ENCODE peak calls at places on chromosomes 13 and 19, in eight cellular contexts. One of them, this sample, is unnamed.

GRCh38 chr13:26525528-26525927 is 32.0 kb upstream of the WASF3 start:
- DNase-seq in sigmoid colon: no peak
- DNase-seq in prostate gland: no peak
- DNase-seq in Panc1: no peak
- DNase-seq in endothelial cell of umbilical vein: no peak
- DNase-seq in HCT116: no peak
- DNase-seq in upper lobe of left lung: no peak
- DNase-seq in transverse colon: no peak
- DNase-seq in this sample: no peak

GRCh38 chr19:43407416-43408005 is 7.2 kb upstream of the TEX101 start:
- DNase-seq in sigmoid colon: no peak
- DNase-seq in prostate gland: no peak
- DNase-seq in Panc1: no peak
- DNase-seq in endothelial cell of umbilical vein: no peak
- DNase-seq in HCT116: no peak
- DNase-seq in upper lobe of left lung: no peak
- DNase-seq in transverse colon: no peak
- DNase-seq in this sample: no peak

GRCh38 chr13:39051157-39051556 is 12.9 kb downstream of the NHLRC3 start:
- DNase-seq in sigmoid colon: no peak
- DNase-seq in prostate gland: no peak
- DNase-seq in Panc1: no peak
- DNase-seq in endothelial cell of umbilical vein: peak; percentile 57
- DNase-seq in HCT116: peak; percentile 24
- DNase-seq in upper lobe of left lung: no peak
- DNase-seq in transverse colon: no peak
- DNase-seq in this sample: no peak

GRCh38 chr19:7988307-7988706 is 17.1 kb downstream of the ELAVL1 start:
- DNase-seq in sigmoid colon: no peak
- DNase-seq in prostate gland: no peak
- DNase-seq in Panc1: no peak
- DNase-seq in endothelial cell of umbilical vein: no peak
- DNase-seq in HCT116: no peak
- DNase-seq in upper lobe of left lung: no peak
- DNase-seq in transverse colon: no peak
- DNase-seq in this sample: no peak

GRCh38 chr13:99871249-99871898 is 100.2 kb downstream of the ZIC5 start:
- DNase-seq in sigmoid colon: no peak
- DNase-seq in prostate gland: no peak
- DNase-seq in Panc1: no peak
- DNase-seq in endothelial cell of umbilical vein: no peak
- DNase-seq in HCT116: no peak
- DNase-seq in upper lobe of left lung: no peak
- DNase-seq in transverse colon: no peak
- DNase-seq in this sample: no peak

GRCh38 chr19:41945135-41945766 is 13.9 kb downstream of the RABAC1 start:
- DNase-seq in sigmoid colon: no peak
- DNase-seq in prostate gland: peak; percentile 17
- DNase-seq in Panc1: no peak
- DNase-seq in endothelial cell of umbilical vein: no peak
- DNase-seq in HCT116: no peak
- DNase-seq in upper lobe of left lung: peak; percentile 61
- DNase-seq in transverse colon: peak; percentile 83
- DNase-seq in this sample: peak; percentile 61

GRCh38 chr13:113472355-113473025 is 18.0 kb downstream of the DCUN1D2 start:
- DNase-seq in sigmoid colon: no peak
- DNase-seq in prostate gland: no peak
- DNase-seq in Panc1: no peak
- DNase-seq in endothelial cell of umbilical vein: peak; percentile 21
- DNase-seq in HCT116: no peak
- DNase-seq in upper lobe of left lung: no peak
- DNase-seq in transverse colon: no peak
- DNase-seq in this sample: no peak

GRCh38 chr13:80050252-80050651 is 290.7 kb downstream of the SPRY2 start:
- DNase-seq in sigmoid colon: no peak
- DNase-seq in prostate gland: no peak
- DNase-seq in Panc1: no peak
- DNase-seq in endothelial cell of umbilical vein: peak; percentile 15
- DNase-seq in HCT116: no peak
- DNase-seq in upper lobe of left lung: no peak
- DNase-seq in transverse colon: no peak
- DNase-seq in this sample: no peak

GRCh38 chr19:32146664-32147063 is 198.7 kb upstream of the ZNF507 start:
- DNase-seq in sigmoid colon: no peak
- DNase-seq in prostate gland: no peak
- DNase-seq in Panc1: no peak
- DNase-seq in endothelial cell of umbilical vein: no peak
- DNase-seq in HCT116: no peak
- DNase-seq in upper lobe of left lung: no peak
- DNase-seq in transverse colon: no peak
- DNase-seq in this sample: no peak

GRCh38 chr13:50224534-50224933 is 209.3 kb downstream of the KCNRG start:
- DNase-seq in sigmoid colon: no peak
- DNase-seq in prostate gland: no peak
- DNase-seq in Panc1: no peak
- DNase-seq in endothelial cell of umbilical vein: no peak
- DNase-seq in HCT116: no peak
- DNase-seq in upper lobe of left lung: no peak
- DNase-seq in transverse colon: no peak
- DNase-seq in this sample: no peak

GRCh38 chr19:4374451-4375163 is 25.7 kb downstream of the SH3GL1 start:
- DNase-seq in sigmoid colon: peak; percentile 93
- DNase-seq in prostate gland: no peak
- DNase-seq in Panc1: peak; percentile 53
- DNase-seq in endothelial cell of umbilical vein: peak; percentile 67
- DNase-seq in HCT116: peak; percentile 63
- DNase-seq in upper lobe of left lung: peak; percentile 76
- DNase-seq in transverse colon: peak; percentile 70
- DNase-seq in this sample: peak; percentile 73

GRCh38 chr13:66425741-66426140 is 804.4 kb downstream of the PCDH9 start:
- DNase-seq in sigmoid colon: no peak
- DNase-seq in prostate gland: no peak
- DNase-seq in Panc1: no peak
- DNase-seq in endothelial cell of umbilical vein: no peak
- DNase-seq in HCT116: no peak
- DNase-seq in upper lobe of left lung: no peak
- DNase-seq in transverse colon: no peak
- DNase-seq in this sample: no peak

GRCh38 chr13:95644611-95645052 is at the start of gene DZIP1:
- DNase-seq in sigmoid colon: peak; percentile 94
- DNase-seq in prostate gland: peak; percentile 17
- DNase-seq in Panc1: peak; percentile 12
- DNase-seq in endothelial cell of umbilical vein: peak; percentile 84
- DNase-seq in HCT116: no peak
- DNase-seq in upper lobe of left lung: no peak
- DNase-seq in transverse colon: peak; percentile 65
- DNase-seq in this sample: peak; percentile 41

GRCh38 chr13:80030491-80030890 is 310.4 kb downstream of the SPRY2 start:
- DNase-seq in sigmoid colon: no peak
- DNase-seq in prostate gland: no peak
- DNase-seq in Panc1: no peak
- DNase-seq in endothelial cell of umbilical vein: peak; percentile 14
- DNase-seq in HCT116: peak; percentile 18
- DNase-seq in upper lobe of left lung: peak; percentile 51
- DNase-seq in transverse colon: peak; percentile 44
- DNase-seq in this sample: no peak

GRCh38 chr13:113511361-113511760 is 20.9 kb upstream of the DCUN1D2 start:
- DNase-seq in sigmoid colon: no peak
- DNase-seq in prostate gland: no peak
- DNase-seq in Panc1: no peak
- DNase-seq in endothelial cell of umbilical vein: no peak
- DNase-seq in HCT116: no peak
- DNase-seq in upper lobe of left lung: no peak
- DNase-seq in transverse colon: no peak
- DNase-seq in this sample: no peak

GRCh38 chr19:56091066-56091490 is 30.0 kb downstream of the ZNF787 start:
- DNase-seq in sigmoid colon: no peak
- DNase-seq in prostate gland: peak; percentile 55
- DNase-seq in Panc1: no peak
- DNase-seq in endothelial cell of umbilical vein: no peak
- DNase-seq in HCT116: no peak
- DNase-seq in upper lobe of left lung: no peak
- DNase-seq in transverse colon: no peak
- DNase-seq in this sample: no peak

GRCh38 chr19:42204684-42205083 is 12.8 kb downstream of the DEDD2 start:
- DNase-seq in sigmoid colon: no peak
- DNase-seq in prostate gland: no peak
- DNase-seq in Panc1: no peak
- DNase-seq in endothelial cell of umbilical vein: no peak
- DNase-seq in HCT116: no peak
- DNase-seq in upper lobe of left lung: no peak
- DNase-seq in transverse colon: no peak
- DNase-seq in this sample: no peak

GRCh38 chr13:46523972-46524737 is 28.8 kb upstream of the LRCH1 start:
- DNase-seq in sigmoid colon: no peak
- DNase-seq in prostate gland: no peak
- DNase-seq in Panc1: no peak
- DNase-seq in endothelial cell of umbilical vein: peak; percentile 15
- DNase-seq in HCT116: no peak
- DNase-seq in upper lobe of left lung: no peak
- DNase-seq in transverse colon: no peak
- DNase-seq in this sample: no peak

GRCh38 chr19:50721441-50722137 is 1.6 kb upstream of the CLEC11A start:
- DNase-seq in sigmoid colon: no peak
- DNase-seq in prostate gland: no peak
- DNase-seq in Panc1: no peak
- DNase-seq in endothelial cell of umbilical vein: no peak
- DNase-seq in HCT116: no peak
- DNase-seq in upper lobe of left lung: no peak
- DNase-seq in transverse colon: no peak
- DNase-seq in this sample: no peak

GRCh38 chr19:50719566-50719965 is at the start of gene SHANK1:
- DNase-seq in sigmoid colon: no peak
- DNase-seq in prostate gland: no peak
- DNase-seq in Panc1: no peak
- DNase-seq in endothelial cell of umbilical vein: no peak
- DNase-seq in HCT116: no peak
- DNase-seq in upper lobe of left lung: no peak
- DNase-seq in transverse colon: no peak
- DNase-seq in this sample: no peak

GRCh38 chr19:50720921-50721291 is 1.3 kb upstream of the SHANK1 start:
- DNase-seq in sigmoid colon: no peak
- DNase-seq in prostate gland: no peak
- DNase-seq in Panc1: no peak
- DNase-seq in endothelial cell of umbilical vein: no peak
- DNase-seq in HCT116: no peak
- DNase-seq in upper lobe of left lung: no peak
- DNase-seq in transverse colon: no peak
- DNase-seq in this sample: no peak

GRCh38 chr19:50719119-50719435 is 525 bp downstream of the SHANK1 start:
- DNase-seq in sigmoid colon: no peak
- DNase-seq in prostate gland: no peak
- DNase-seq in Panc1: no peak
- DNase-seq in endothelial cell of umbilical vein: no peak
- DNase-seq in HCT116: no peak
- DNase-seq in upper lobe of left lung: no peak
- DNase-seq in transverse colon: no peak
- DNase-seq in this sample: no peak

GRCh38 chr19:50720181-50720920 is 749 bp upstream of the SHANK1 start:
- DNase-seq in sigmoid colon: no peak
- DNase-seq in prostate gland: no peak
- DNase-seq in Panc1: no peak
- DNase-seq in endothelial cell of umbilical vein: no peak
- DNase-seq in HCT116: no peak
- DNase-seq in upper lobe of left lung: no peak
- DNase-seq in transverse colon: no peak
- DNase-seq in this sample: no peak
- H3K4me1 ChIP-seq in sigmoid colon: no peaks in the 10 kb centered on the region
- H3K4me1 ChIP-seq in prostate gland: peaks cover 4% of the 10 kb centered on the region
- H3K4me1 ChIP-seq in Panc1: no peaks in the 10 kb centered on the region
- H3K4me1 ChIP-seq in endothelial cell of umbilical vein: peaks cover 16% of the 10 kb centered on the region
- H3K4me1 ChIP-seq in HCT116: peaks cover 40% of the 10 kb centered on the region
- H3K4me1 ChIP-seq in upper lobe of left lung: peaks cover 35% of the 10 kb centered on the region
- H3K4me1 ChIP-seq in transverse colon: peaks cover 6% of the 10 kb centered on the region
- H3K4me1 ChIP-seq in this sample: peaks cover 22% of the 10 kb centered on the region

GRCh38 chr13:41465965-41466364 is 8.6 kb downstream of the RGCC start:
- DNase-seq in sigmoid colon: no peak
- DNase-seq in prostate gland: no peak
- DNase-seq in Panc1: no peak
- DNase-seq in endothelial cell of umbilical vein: no peak
- DNase-seq in HCT116: no peak
- DNase-seq in upper lobe of left lung: no peak
- DNase-seq in transverse colon: no peak
- DNase-seq in this sample: no peak
- TF ChIP-seq POLR2AphosphoS5 in sigmoid colon: no peak
- TF ChIP-seq POLR2AphosphoS5 in prostate gland: no peak
- TF ChIP-seq POLR2AphosphoS5 in Panc1: no peak
- TF ChIP-seq POLR2AphosphoS5 in endothelial cell of umbilical vein: no peak
- TF ChIP-seq POLR2AphosphoS5 in HCT116: no peak
- TF ChIP-seq POLR2AphosphoS5 in upper lobe of left lung: no peak
- TF ChIP-seq POLR2AphosphoS5 in transverse colon: no peak
- TF ChIP-seq POLR2AphosphoS5 in this sample: no peak

DNA sequence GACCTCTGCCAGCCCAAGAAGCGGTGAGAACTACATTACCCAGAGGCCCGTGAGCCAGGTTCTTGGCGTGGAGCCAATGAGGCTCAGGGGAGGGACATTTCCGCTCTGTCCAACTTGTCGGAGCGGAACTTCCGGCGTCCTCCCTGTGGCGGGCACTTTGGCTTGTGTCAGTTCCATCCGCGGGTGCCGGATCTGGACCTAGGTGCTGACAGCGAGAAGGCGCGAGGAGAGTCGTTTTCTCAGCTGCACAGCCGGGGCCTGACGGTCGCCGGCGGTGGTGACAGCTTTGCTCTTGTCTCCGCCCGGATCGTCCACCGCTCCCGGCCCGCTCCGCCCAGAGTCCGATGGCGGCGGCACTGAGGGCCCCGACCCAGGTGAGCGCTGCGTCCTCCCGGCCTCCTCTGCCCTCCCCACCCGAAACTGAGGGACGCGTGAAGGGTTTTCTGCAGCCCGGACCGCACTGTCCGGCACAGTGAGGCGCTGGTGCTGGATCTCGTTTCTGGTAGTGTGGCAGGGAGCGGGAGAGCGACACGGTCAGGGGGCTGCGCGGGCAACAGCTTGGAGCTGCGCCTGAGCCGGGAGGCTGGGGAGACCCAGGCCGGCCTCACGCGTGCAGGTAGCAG is at the start of gene ZNF530:
- DNase-seq in sigmoid colon: peak; percentile 97
- DNase-seq in prostate gland: peak; percentile 93
- DNase-seq in Panc1: peak; percentile 74
- DNase-seq in endothelial cell of umbilical vein: peak; percentile 81
- DNase-seq in HCT116: peak; percentile 88
- DNase-seq in upper lobe of left lung: peak; percentile 93
- DNase-seq in transverse colon: peak; percentile 94
- DNase-seq in this sample: peak; percentile 96
- H3K27ac ChIP-seq in sigmoid colon: no peak within 1 kb of the TSS
- H3K27ac ChIP-seq in prostate gland: no peak within 1 kb of the TSS
- H3K27ac ChIP-seq in Panc1: peak within 1 kb of the TSS; percentile 64
- H3K27ac ChIP-seq in endothelial cell of umbilical vein: no peak within 1 kb of the TSS
- H3K27ac ChIP-seq in HCT116: no peak within 1 kb of the TSS
- H3K27ac ChIP-seq in upper lobe of left lung: peak within 1 kb of the TSS; percentile 46
- H3K27ac ChIP-seq in transverse colon: peak within 1 kb of the TSS; percentile 34
- H3K27ac ChIP-seq in this sample: peak within 1 kb of the TSS; percentile 24

DNA sequence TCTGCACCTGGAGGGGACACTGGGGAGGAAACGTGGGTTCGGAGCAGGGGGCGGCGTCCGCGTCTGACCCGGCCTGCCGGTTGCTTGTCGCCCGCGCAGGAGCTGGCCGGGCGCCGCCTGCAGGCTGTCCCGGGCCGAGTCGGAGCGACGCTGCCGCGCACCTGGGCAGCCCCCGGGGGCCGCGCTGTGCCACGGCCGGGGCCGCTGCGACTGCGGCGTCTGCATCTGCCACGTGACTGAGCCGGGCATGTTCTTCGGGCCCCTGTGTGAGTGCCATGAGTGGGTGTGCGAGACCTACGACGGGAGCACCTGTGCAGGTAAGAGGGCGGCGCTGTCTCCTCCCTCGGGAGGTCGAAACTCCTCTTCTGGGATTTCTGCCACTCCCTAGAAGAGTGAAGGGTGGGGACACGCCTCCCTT is 1.3 kb downstream of the ITGBL1 start:
- DNase-seq in sigmoid colon: no peak
- DNase-seq in prostate gland: no peak
- DNase-seq in Panc1: no peak
- DNase-seq in endothelial cell of umbilical vein: peak; percentile 29
- DNase-seq in HCT116: no peak
- DNase-seq in upper lobe of left lung: peak; percentile 28
- DNase-seq in transverse colon: peak; percentile 9
- DNase-seq in this sample: peak; percentile 47
- H3K4me1 ChIP-seq in sigmoid colon: no peaks in the 10 kb centered on the region
- H3K4me1 ChIP-seq in prostate gland: no peaks in the 10 kb centered on the region
- H3K4me1 ChIP-seq in Panc1: peaks cover 34% of the 10 kb centered on the region
- H3K4me1 ChIP-seq in endothelial cell of umbilical vein: peaks cover 68% of the 10 kb centered on the region
- H3K4me1 ChIP-seq in HCT116: peaks cover 37% of the 10 kb centered on the region
- H3K4me1 ChIP-seq in upper lobe of left lung: no peaks in the 10 kb centered on the region
- H3K4me1 ChIP-seq in transverse colon: no peaks in the 10 kb centered on the region
- H3K4me1 ChIP-seq in this sample: no peaks in the 10 kb centered on the region

This sample was measured in stomach.